ENCODE peak calls at places on chromosomes 7 and 10, in ten cellular contexts. E is endothelial cell; S is HL-60; O is CD4-positive, alpha-beta T cell; W is LNCaP clone FGC; M is upper lobe of right lung; L is Panc1; N is cardiac muscle cell; G is RWPE1; K is cardiac fibroblast. R is an unnamed sample.

GRCh38 chr7:48098846-48099245 is 9.8 kb downstream of the UPP1 start:
- DNase-seq in E (no peak), S (no peak), O (no peak), W (no peak), M (no peak), L (no peak), N (no peak), G (no peak), K (no peak), R (no peak)

GRCh38 chr10:30386801-30387588 is 37.9 kb upstream of the MTPAP start:
- DNase-seq in E (no peak), S (no peak), O (no peak), W (no peak), M (no peak), L (no peak), N (no peak), G (peak; percentile 40), K (no peak), R (no peak)

GRCh38 chr10:128701837-128702236 is 575.6 kb upstream of the MKI67 start:
- DNase-seq in E (no peak), S (no peak), O (no peak), W (no peak), M (no peak), L (no peak), N (no peak), G (no peak), K (no peak), R (no peak)

GRCh38 chr7:100486753-100487446 is 3.2 kb downstream of the NYAP1 start:
- DNase-seq in E (no peak), S (no peak), O (no peak), W (no peak), M (no peak), L (no peak), N (no peak), G (peak; percentile 40), K (peak; percentile 57), R (no peak)

GRCh38 chr7:82230826-82231581 is 212.6 kb downstream of the CACNA2D1 start:
- DNase-seq in E (no peak), S (no peak), O (no peak), W (no peak), M (no peak), L (no peak), N (no peak), G (no peak), K (no peak), R (no peak)

GRCh38 chr7:105315357-105315756 is 73.4 kb downstream of the SRPK2 start:
- DNase-seq in E (no peak), S (no peak), O (no peak), W (no peak), M (no peak), L (no peak), N (no peak), G (no peak), K (peak; percentile 17), R (no peak)

GRCh38 chr7:151018421-151019129 is 5.7 kb downstream of the ATG9B start:
- DNase-seq in E (no peak), S (no peak), O (peak; percentile 26), W (no peak), M (no peak), L (no peak), N (peak; percentile 39), G (no peak), K (peak; percentile 27), R (no peak)

GRCh38 chr7:99224263-99224947 is 16.5 kb upstream of the KPNA7 start:
- DNase-seq in E (no peak), S (no peak), O (no peak), W (no peak), M (no peak), L (peak; percentile 60), N (no peak), G (peak; percentile 94), K (peak; percentile 18), R (no peak)

GRCh38 chr7:90621892-90622182 is 25.7 kb downstream of the CDK14 start:
- DNase-seq in E (no peak), S (peak; percentile 37), O (no peak), W (no peak), M (no peak), L (no peak), N (no peak), G (no peak), K (no peak), R (no peak)

GRCh38 chr7:90624128-90624980 is 28.2 kb downstream of the CDK14 start:
- DNase-seq in E (no peak), S (no peak), O (no peak), W (no peak), M (no peak), L (no peak), N (no peak), G (peak; percentile 58), K (peak; percentile 54), R (no peak)

GRCh38 chr7:90621130-90621891 is 25.2 kb downstream of the CDK14 start:
- DNase-seq in E (no peak), S (peak; percentile 29), O (no peak), W (no peak), M (no peak), L (no peak), N (no peak), G (no peak), K (peak; percentile 14), R (no peak)

GRCh38 chr7:90625051-90625450 is 28.9 kb downstream of the CDK14 start:
- DNase-seq in E (no peak), S (no peak), O (no peak), W (no peak), M (no peak), L (no peak), N (no peak), G (no peak), K (peak; percentile 19), R (no peak)

GRCh38 chr7:90622670-90623069 is 26.5 kb downstream of the CDK14 start:
- DNase-seq in E (no peak), S (no peak), O (no peak), W (peak; percentile 56), M (no peak), L (no peak), N (no peak), G (no peak), K (no peak), R (no peak)
- TF ChIP-seq CTCF in E (no peak), S (no peak), O (no peak), W (no peak), M (no peak), L (no peak), N (no peak), G (no peak), K (no peak), R (no peak)

GRCh38 chr10:62015994-62016393 is 114.5 kb downstream of the ARID5B start:
- DNase-seq in E (no peak), S (no peak), O (no peak), W (no peak), M (no peak), L (no peak), N (peak; percentile 23), G (no peak), K (peak; percentile 77), R (no peak)
- TF ChIP-seq CTCF in E (no peak), S (no peak), O (no peak), W (no peak), M (no peak), L (no peak), N (peak; percentile 14), G (no peak), K (no peak), R (no peak)

GRCh38 chr10:68218786-68219185 is 13.1 kb downstream of the ATOH7 start:
- DNase-seq in E (no peak), S (no peak), O (no peak), W (peak; percentile 52), M (no peak), L (no peak), N (no peak), G (no peak), K (no peak), R (no peak)

GRCh38 chr10:68224810-68225209 is 7.1 kb downstream of the ATOH7 start:
- DNase-seq in E (no peak), S (no peak), O (no peak), W (no peak), M (no peak), L (no peak), N (no peak), G (no peak), K (no peak), R (no peak)

GRCh38 chr10:68221196-68221595 is 10.7 kb downstream of the ATOH7 start:
- DNase-seq in E (no peak), S (no peak), O (no peak), W (peak; percentile 58), M (no peak), L (no peak), N (no peak), G (no peak), K (no peak), R (no peak)

DNA sequence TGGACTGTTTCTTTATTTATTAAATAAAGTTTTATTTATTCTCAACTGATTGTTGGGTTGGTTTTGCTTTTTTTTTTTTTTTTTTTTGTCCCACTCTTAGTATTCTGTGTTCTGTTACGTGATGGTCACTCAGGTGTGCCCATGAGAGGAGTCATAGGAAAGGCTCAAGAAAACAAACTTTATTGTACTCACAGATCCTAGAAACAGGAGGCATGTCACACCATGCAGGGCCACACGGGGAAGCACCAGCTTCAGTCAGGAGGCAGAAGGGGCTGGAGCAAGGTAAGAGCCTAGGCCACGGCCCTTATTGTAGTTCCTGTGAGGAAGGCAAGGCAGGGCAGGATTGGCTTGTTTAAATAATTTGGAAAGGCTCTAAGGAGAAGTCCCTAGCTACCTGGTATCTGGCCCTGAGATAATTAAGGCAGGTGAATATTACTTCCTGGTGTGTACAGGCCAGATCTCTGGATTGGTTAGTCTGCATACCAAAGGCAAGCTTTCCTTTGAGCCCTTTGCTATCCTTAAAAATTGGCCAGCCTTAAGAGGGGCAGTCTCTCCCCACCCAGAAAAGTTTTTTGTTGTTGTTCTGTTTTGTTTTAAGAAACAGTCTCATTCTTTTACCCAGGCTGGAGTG is 8.3 kb downstream of the ATOH7 start:
- DNase-seq in E (no peak), S (no peak), O (no peak), W (no peak), M (no peak), L (no peak), N (no peak), G (no peak), K (no peak), R (no peak)
- TF ChIP-seq CTCF in E (no peak), S (no peak), O (no peak), W (peak; percentile 11), M (no peak), L (peak; percentile 47), N (no peak), G (no peak), K (no peak), R (no peak)

GRCh38 chr10:71512213-71512745 is 115.6 kb downstream of the CDH23 start:
- DNase-seq in E (no peak), S (no peak), O (no peak), W (no peak), M (no peak), L (no peak), N (no peak), G (no peak), K (no peak), R (no peak)

GRCh38 chr10:71515531-71516172 is 118.9 kb downstream of the CDH23 start:
- DNase-seq in E (no peak), S (no peak), O (no peak), W (no peak), M (no peak), L (no peak), N (no peak), G (no peak), K (no peak), R (no peak)

GRCh38 chr10:71513896-71514295 is 117.2 kb downstream of the CDH23 start:
- DNase-seq in E (no peak), S (no peak), O (no peak), W (no peak), M (no peak), L (no peak), N (no peak), G (no peak), K (no peak), R (no peak)

GRCh38 chr10:71512794-71513379 is 116.2 kb downstream of the CDH23 start:
- DNase-seq in E (no peak), S (no peak), O (no peak), W (peak; percentile 85), M (peak; percentile 72), L (no peak), N (peak; percentile 56), G (peak; percentile 25), K (no peak), R (no peak)

DNA sequence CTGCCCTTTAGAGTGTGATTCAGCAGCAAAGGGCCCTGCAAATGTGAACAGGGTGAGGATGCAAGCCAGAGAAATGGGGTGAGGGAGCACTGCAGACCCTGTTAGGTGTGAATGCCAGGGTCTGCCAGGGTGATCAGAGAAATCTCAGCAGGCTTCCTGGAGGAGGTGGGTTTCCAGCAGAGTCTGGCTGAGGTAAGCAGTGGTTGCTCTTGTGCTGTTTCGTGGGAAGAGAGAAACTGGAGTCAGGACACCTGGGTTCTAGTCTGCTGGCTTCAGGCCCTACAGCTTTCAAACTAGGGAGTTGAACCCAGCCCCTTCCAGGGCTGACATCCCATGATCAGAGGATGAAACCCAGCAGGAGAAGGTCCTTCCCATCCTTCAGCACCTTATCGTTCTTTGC is 116.7 kb downstream of the CDH23 start:
- DNase-seq in E (no peak), S (no peak), O (no peak), W (no peak), M (no peak), L (no peak), N (no peak), G (no peak), K (no peak), R (no peak)
- TF ChIP-seq CTCF in E (no peak), S (no peak), O (no peak), W (no peak), M (no peak), L (no peak), N (no peak), G (no peak), K (no peak), R (no peak)

R was measured in D721Med.